ENCODE peak calls at places on chromosomes 2 and 18, in five cellular contexts. R is kidney epithelial cell, A is endothelial cell of umbilical vein, X is heart left ventricle, B is psoas muscle. Y is an unnamed sample.

GRCh38 chr2:139259422-139260051 is 479.3 kb upstream of the NXPH2 start:
- DNase-seq in R (no peak), A (no peak), X (no peak), B (no peak), Y (no peak)

GRCh38 chr18:72233106-72233505 is 311.0 kb downstream of the CBLN2 start:
- DNase-seq in R (no peak), A (no peak), X (no peak), B (no peak), Y (no peak)

GRCh38 chr2:241280291-241280690 is 35.2 kb downstream of the HDLBP start:
- DNase-seq in R (no peak), A (no peak), X (no peak), B (no peak), Y (no peak)

GRCh38 chr2:60837123-60837522 is 44.3 kb upstream of the REL start:
- DNase-seq in R (no peak), A (no peak), X (no peak), B (no peak), Y (no peak)

GRCh38 chr2:95231723-95232122 is 24.4 kb downstream of the ZNF892 start:
- DNase-seq in R (peak; percentile 54), A (peak; percentile 45), X (no peak), B (peak; percentile 21), Y (peak; percentile 67)

GRCh38 chr2:28434600-28434989 is 41.9 kb downstream of the FOSL2 start:
- DNase-seq in R (no peak), A (no peak), X (no peak), B (no peak), Y (no peak)

GRCh38 chr2:236848467-236848866 is 237.2 kb upstream of the COPS8 start:
- DNase-seq in R (no peak), A (no peak), X (no peak), B (no peak), Y (no peak)

GRCh38 chr2:76930076-76930734 is 592.0 kb downstream of the LRRTM4 start:
- DNase-seq in R (no peak), A (no peak), X (no peak), B (no peak), Y (no peak)

GRCh38 chr2:236078675-236079255 is 89.4 kb downstream of the GBX2 start:
- DNase-seq in R (no peak), A (no peak), X (no peak), B (no peak), Y (no peak)

GRCh38 chr2:235752875-235753274 is 259.0 kb downstream of the AGAP1 start:
- DNase-seq in R (no peak), A (no peak), X (no peak), B (no peak), Y (no peak)

GRCh38 chr2:118089015-118089800 is 937 bp downstream of the INSIG2 start:
- DNase-seq in R (no peak), A (peak; percentile 80), X (no peak), B (no peak), Y (no peak)

GRCh38 chr2:75464348-75464946 is 96.3 kb downstream of the EVA1A start:
- DNase-seq in R (no peak), A (peak; percentile 61), X (no peak), B (no peak), Y (no peak)

GRCh38 chr2:229852565-229852964 is 69.2 kb downstream of the TRIP12 start:
- DNase-seq in R (no peak), A (peak; percentile 97), X (no peak), B (no peak), Y (no peak)

GRCh38 chr18:13266208-13267100 is 47.9 kb downstream of the LDLRAD4 start:
- DNase-seq in R (no peak), A (no peak), X (peak; percentile 74), B (peak; percentile 70), Y (no peak)

GRCh38 chr2:48824116-48824515 is 68.6 kb upstream of the LHCGR start:
- DNase-seq in R (no peak), A (no peak), X (no peak), B (no peak), Y (no peak)

GRCh38 chr2:88187927-88188326 is 17.8 kb downstream of the THNSL2 start:
- DNase-seq in R (no peak), A (no peak), X (no peak), B (no peak), Y (no peak)

GRCh38 chr2:231922945-231923344 is 3.3 kb downstream of the NPPC start:
- DNase-seq in R (no peak), A (no peak), X (peak; percentile 32), B (no peak), Y (no peak)

GRCh38 chr18:2672872-2673271 is 17.3 kb downstream of the SMCHD1 start:
- DNase-seq in R (no peak), A (no peak), X (no peak), B (no peak), Y (no peak)

GRCh38 chr2:197628043-197628500 is 47.3 kb downstream of the RFTN2 start:
- DNase-seq in R (no peak), A (peak; percentile 9), X (no peak), B (no peak), Y (no peak)

GRCh38 chr2:151297882-151298281 is 8.4 kb upstream of the NMI start:
- DNase-seq in R (no peak), A (peak; percentile 92), X (no peak), B (no peak), Y (no peak)

GRCh38 chr2:160583162-160583522 is 89.5 kb upstream of the RBMS1 start:
- DNase-seq in R (no peak), A (peak; percentile 77), X (no peak), B (no peak), Y (no peak)

GRCh38 chr18:61859118-61859517 is 33.7 kb downstream of the RNF152 start:
- DNase-seq in R (no peak), A (no peak), X (no peak), B (no peak), Y (no peak)

GRCh38 chr18:35117372-35117771 is 76.2 kb downstream of the MAPRE2 start:
- DNase-seq in R (no peak), A (no peak), X (no peak), B (no peak), Y (no peak)

GRCh38 chr18:25561923-25562322 is 210.0 kb upstream of the ZNF521 start:
- DNase-seq in R (no peak), A (peak; percentile 15), X (no peak), B (no peak), Y (no peak)

GRCh38 chr2:171712051-171712450 is 24.8 kb downstream of the DYNC1I2 start:
- DNase-seq in R (no peak), A (peak; percentile 91), X (no peak), B (no peak), Y (no peak)

GRCh38 chr2:102975996-102976636 is 214.3 kb downstream of the TMEM182 start:
- DNase-seq in R (peak; percentile 18), A (no peak), X (no peak), B (no peak), Y (no peak)

GRCh38 chr2:63195310-63195709 is 144.7 kb downstream of the OTX1 start:
- DNase-seq in R (no peak), A (no peak), X (no peak), B (no peak), Y (no peak)

GRCh38 chr2:218708086-218708485 is 2.5 kb upstream of the TTLL4 start:
- DNase-seq in R (no peak), A (no peak), X (no peak), B (no peak), Y (no peak)

GRCh38 chr2:134399096-134399495 is 145.2 kb downstream of the MGAT5 start:
- DNase-seq in R (no peak), A (no peak), X (no peak), B (no peak), Y (no peak)

DNA sequence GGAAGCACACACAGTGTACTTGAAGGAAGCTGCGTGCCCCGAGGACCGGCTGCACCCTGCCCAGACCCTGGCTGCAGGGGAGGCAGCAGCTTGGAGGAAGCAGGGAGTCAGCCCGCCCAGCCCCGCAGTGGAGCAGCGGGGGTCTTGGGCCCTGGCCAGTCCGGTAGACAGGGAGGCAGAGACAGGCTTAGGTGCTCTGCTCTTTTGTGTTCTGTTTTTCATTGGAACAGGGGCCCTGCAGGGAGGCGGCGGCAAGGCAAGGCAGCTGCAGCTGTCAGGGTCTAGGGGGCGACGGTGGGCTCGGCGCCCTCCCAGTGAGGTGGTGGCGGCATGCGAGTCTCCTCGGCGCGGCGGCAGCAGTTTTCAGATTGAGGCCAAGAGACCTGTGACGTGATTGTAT is 53.3 kb upstream of the TFCP2L1 start:
- DNase-seq in R (no peak), A (no peak), X (no peak), B (no peak), Y (no peak)
- TF ChIP-seq CTCF in R (no peak), A (no peak), X (no peak), B (no peak), Y (no peak)

GRCh38 chr18:74896390-74896991 is 298.8 kb downstream of the ZNF407 start:
- DNase-seq in R (peak; percentile 7), A (peak; percentile 16), X (no peak), B (no peak), Y (peak; percentile 46)
- TF ChIP-seq CTCF in R (peak; percentile 73), A (no peak), X (peak; percentile 47), B (peak; percentile 70), Y (no peak)

DNA sequence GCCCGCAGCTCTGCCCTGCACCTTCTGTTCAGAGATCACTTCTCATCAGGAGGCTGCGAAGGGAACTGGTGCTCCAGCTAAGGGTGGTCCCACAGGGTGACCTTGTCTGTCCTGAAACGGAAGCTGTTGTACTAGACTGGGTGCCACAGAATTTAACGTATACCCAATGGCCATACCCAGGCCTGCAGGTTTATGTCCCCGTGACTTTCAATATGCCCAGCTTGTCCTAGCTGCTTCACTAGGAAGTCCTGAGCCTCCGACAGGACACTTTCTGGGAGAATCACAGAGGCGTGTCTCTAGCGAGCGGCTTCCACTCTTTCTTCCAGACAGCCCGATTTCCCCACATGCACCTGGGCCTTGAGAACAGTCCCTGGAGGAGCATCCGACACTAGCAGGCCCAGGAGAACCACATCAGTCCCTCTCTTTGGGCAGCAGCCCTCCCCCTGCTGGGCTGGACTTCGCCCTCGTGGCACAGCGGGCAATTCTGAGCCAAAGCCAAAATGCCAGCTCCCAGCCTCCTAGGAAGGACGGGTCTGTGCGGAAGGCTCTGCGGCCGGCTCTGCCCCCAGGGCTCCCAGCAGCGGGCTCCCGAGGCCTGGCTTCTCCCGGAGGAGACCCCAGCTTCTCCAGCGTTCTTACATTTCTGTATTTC is 91.9 kb upstream of the OTOS start:
- DNase-seq in R (no peak), A (no peak), X (no peak), B (no peak), Y (no peak)
- TF ChIP-seq CTCF in R (no peak), A (no peak), X (no peak), B (no peak), Y (no peak)

GRCh38 chr2:503288-503999 is 173.8 kb downstream of the TMEM18 start:
- DNase-seq in R (no peak), A (no peak), X (no peak), B (no peak), Y (no peak)

GRCh38 chr2:502831-503230 is 174.4 kb downstream of the TMEM18 start:
- DNase-seq in R (no peak), A (no peak), X (no peak), B (no peak), Y (no peak)

GRCh38 chr2:501667-502066 is 175.5 kb downstream of the TMEM18 start:
- DNase-seq in R (no peak), A (no peak), X (no peak), B (no peak), Y (no peak)

GRCh38 chr2:499726-500125 is 177.5 kb downstream of the TMEM18 start:
- DNase-seq in R (no peak), A (no peak), X (no peak), B (no peak), Y (no peak)

DNA sequence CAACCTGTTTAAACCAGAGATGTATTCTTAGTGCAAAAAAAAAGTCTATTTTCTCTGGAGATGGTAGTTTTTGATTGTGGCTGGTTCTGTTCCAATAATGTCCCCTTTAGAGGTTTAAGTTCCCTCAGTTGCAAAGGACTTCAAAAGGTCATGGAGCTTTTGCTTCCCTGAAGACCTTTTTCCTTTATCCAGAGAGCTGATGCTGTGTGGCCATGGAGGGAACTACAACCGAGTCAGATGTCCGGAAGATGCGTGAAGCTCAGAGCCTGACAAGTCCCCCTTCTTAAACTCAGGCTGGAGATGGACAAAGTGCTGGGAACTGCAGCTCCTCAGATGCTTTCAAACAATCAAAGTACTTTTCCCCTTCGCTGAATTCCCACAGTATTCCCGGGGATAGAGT is 176.1 kb downstream of the TMEM18 start:
- DNase-seq in R (no peak), A (no peak), X (no peak), B (no peak), Y (no peak)
- TF ChIP-seq CTCF in R (peak; percentile 22), A (no peak), X (no peak), B (no peak), Y (no peak)

Y was measured in lung.